ENCODE peak calls at places on chromosomes 13 and 19, in seven cellular contexts. One of them, this sample, is unnamed. For H3K4me1, the result is how much of the 10 kb centered on the place peaks cover.

GRCh38 chr19:16034180-16034579 is 42.1 kb upstream of the TPM4 start:
- DNase-seq in tibial nerve: no peak
- DNase-seq in endodermal cell: no peak
- DNase-seq in fibroblast of lung: no peak
- DNase-seq in cardiac muscle cell: no peak
- DNase-seq in naive thymus-derived CD4-positive, alpha-beta T cell: no peak
- DNase-seq in heart right ventricle: no peak
- DNase-seq in this sample: no peak

GRCh38 chr19:8336072-8336569 is 6.9 kb downstream of the KANK3 start:
- DNase-seq in endodermal cell: peak
- DNase-seq in fibroblast of lung: no peak
- DNase-seq in naive thymus-derived CD4-positive, alpha-beta T cell: no peak
- DNase-seq in tibial nerve: no peak
- DNase-seq in heart right ventricle: no peak
- DNase-seq in cardiac muscle cell: no peak
- DNase-seq in this sample: no peak

GRCh38 chr13:30376426-30377311 is 45.6 kb upstream of the UBE2L5 start:
- DNase-seq in endodermal cell: no peak
- DNase-seq in heart right ventricle: no peak
- DNase-seq in naive thymus-derived CD4-positive, alpha-beta T cell: peak
- DNase-seq in fibroblast of lung: no peak
- DNase-seq in cardiac muscle cell: peak
- DNase-seq in tibial nerve: no peak
- DNase-seq in this sample: no peak

GRCh38 chr19:49677901-49678674 is 1.0 kb downstream of the PRMT1 start:
- DNase-seq in cardiac muscle cell: peak
- DNase-seq in tibial nerve: peak
- DNase-seq in fibroblast of lung: peak
- DNase-seq in naive thymus-derived CD4-positive, alpha-beta T cell: peak
- DNase-seq in heart right ventricle: peak
- DNase-seq in endodermal cell: peak
- DNase-seq in this sample: peak

GRCh38 chr13:90769387-90769786 is 578.1 kb upstream of the MIR17HG start:
- DNase-seq in cardiac muscle cell: no peak
- DNase-seq in heart right ventricle: no peak
- DNase-seq in tibial nerve: no peak
- DNase-seq in naive thymus-derived CD4-positive, alpha-beta T cell: no peak
- DNase-seq in endodermal cell: no peak
- DNase-seq in fibroblast of lung: no peak
- DNase-seq in this sample: no peak

GRCh38 chr13:92122454-92122853 is 724.0 kb downstream of the GPC5 start:
- DNase-seq in tibial nerve: no peak
- DNase-seq in fibroblast of lung: peak
- DNase-seq in endodermal cell: no peak
- DNase-seq in cardiac muscle cell: no peak
- DNase-seq in naive thymus-derived CD4-positive, alpha-beta T cell: no peak
- DNase-seq in heart right ventricle: no peak
- DNase-seq in this sample: no peak

GRCh38 chr13:113736258-113736731 is 22.7 kb upstream of the TMEM255B start:
- DNase-seq in tibial nerve: no peak
- DNase-seq in endodermal cell: no peak
- DNase-seq in cardiac muscle cell: no peak
- DNase-seq in naive thymus-derived CD4-positive, alpha-beta T cell: no peak
- DNase-seq in heart right ventricle: no peak
- DNase-seq in fibroblast of lung: no peak
- DNase-seq in this sample: peak

GRCh38 chr19:13396256-13397080 is 109.8 kb downstream of the CACNA1A start:
- DNase-seq in naive thymus-derived CD4-positive, alpha-beta T cell: no peak
- DNase-seq in heart right ventricle: peak
- DNase-seq in fibroblast of lung: peak
- DNase-seq in endodermal cell: peak
- DNase-seq in tibial nerve: no peak
- DNase-seq in cardiac muscle cell: peak
- DNase-seq in this sample: no peak

GRCh38 chr13:79459906-79460305 is 21.0 kb upstream of the NDFIP2 start:
- DNase-seq in naive thymus-derived CD4-positive, alpha-beta T cell: no peak
- DNase-seq in heart right ventricle: no peak
- DNase-seq in endodermal cell: no peak
- DNase-seq in cardiac muscle cell: no peak
- DNase-seq in fibroblast of lung: no peak
- DNase-seq in tibial nerve: no peak
- DNase-seq in this sample: no peak

GRCh38 chr13:100535401-100536135 is 53.0 kb downstream of the GGACT start:
- DNase-seq in fibroblast of lung: peak
- DNase-seq in tibial nerve: no peak
- DNase-seq in endodermal cell: no peak
- DNase-seq in heart right ventricle: no peak
- DNase-seq in cardiac muscle cell: no peak
- DNase-seq in naive thymus-derived CD4-positive, alpha-beta T cell: no peak
- DNase-seq in this sample: no peak
- H3K4me3 ChIP-seq in fibroblast of lung: no peak
- H3K4me3 ChIP-seq in tibial nerve: no peak
- H3K4me3 ChIP-seq in endodermal cell: no peak
- H3K4me3 ChIP-seq in heart right ventricle: no peak
- H3K4me3 ChIP-seq in cardiac muscle cell: no peak
- H3K4me3 ChIP-seq in naive thymus-derived CD4-positive, alpha-beta T cell: no peak
- H3K4me3 ChIP-seq in this sample: no peak

DNA sequence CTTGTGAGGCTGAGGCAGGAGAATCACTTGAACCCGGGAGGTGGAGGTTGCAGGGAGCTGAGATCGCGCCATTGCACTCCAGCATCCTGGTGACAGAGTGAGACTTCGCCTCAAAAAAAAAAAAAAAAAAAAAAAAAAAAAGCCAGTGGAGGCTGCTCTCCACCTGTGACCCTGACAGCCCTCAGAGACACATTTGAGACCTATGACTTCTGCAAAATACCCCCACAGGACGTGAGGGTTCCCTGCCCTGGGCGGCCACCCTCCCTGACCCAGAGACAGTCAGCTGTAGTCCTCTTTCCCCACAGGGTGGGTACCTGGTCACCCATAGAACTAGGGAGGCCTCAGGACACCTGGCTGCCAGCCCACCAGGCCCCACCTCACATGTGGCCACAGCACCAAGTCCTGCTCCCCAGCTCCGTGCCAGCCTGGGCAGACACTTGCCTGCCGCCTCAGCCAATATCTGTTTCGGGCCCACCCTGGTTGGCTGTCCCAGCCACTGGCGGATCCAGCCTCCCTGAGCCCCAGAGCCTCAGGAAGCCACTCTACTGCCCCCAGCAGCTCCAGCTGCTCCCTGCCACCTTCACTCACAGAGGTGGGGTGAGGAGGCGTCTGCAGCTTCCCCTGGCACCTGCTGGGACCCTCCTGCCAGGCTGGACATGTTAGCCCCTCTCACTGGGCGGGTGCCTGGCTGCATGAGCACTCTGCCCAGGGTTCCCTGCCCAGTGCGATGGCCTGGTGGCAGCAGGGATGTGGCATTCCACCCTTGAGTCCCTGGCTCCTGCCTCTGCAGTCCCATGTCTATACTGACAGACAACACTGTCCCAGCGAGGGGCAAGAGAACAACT is 7.0 kb downstream of the MKNK2 start:
- DNase-seq in heart right ventricle: no peak
- DNase-seq in endodermal cell: peak
- DNase-seq in cardiac muscle cell: no peak
- DNase-seq in fibroblast of lung: no peak
- DNase-seq in naive thymus-derived CD4-positive, alpha-beta T cell: no peak
- DNase-seq in tibial nerve: no peak
- DNase-seq in this sample: peak
- H3K4me1 ChIP-seq in heart right ventricle: half or more
- H3K4me1 ChIP-seq in endodermal cell: under half
- H3K4me1 ChIP-seq in cardiac muscle cell: under half
- H3K4me1 ChIP-seq in fibroblast of lung: under half
- H3K4me1 ChIP-seq in naive thymus-derived CD4-positive, alpha-beta T cell: half or more
- H3K4me1 ChIP-seq in tibial nerve: half or more
- H3K4me1 ChIP-seq in this sample: under half

DNA sequence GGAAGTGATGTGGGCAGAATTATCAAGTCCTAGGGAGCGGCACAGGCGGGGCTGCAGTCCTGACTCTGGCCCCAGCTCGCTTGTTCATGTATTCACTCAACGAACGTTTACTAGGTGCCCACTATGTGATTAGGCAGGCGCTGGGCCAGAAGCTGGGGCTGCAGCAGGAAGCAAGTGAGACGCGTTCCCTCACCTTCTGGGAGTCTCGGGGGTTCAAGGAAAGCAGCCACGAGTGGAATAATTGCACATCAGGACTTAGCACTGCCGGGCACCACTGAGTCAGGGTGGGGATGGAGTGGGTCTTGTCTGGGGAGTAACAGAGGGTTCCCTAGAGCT is 2.5 kb upstream of the LMTK3 start:
- DNase-seq in naive thymus-derived CD4-positive, alpha-beta T cell: no peak
- DNase-seq in tibial nerve: no peak
- DNase-seq in fibroblast of lung: no peak
- DNase-seq in endodermal cell: no peak
- DNase-seq in cardiac muscle cell: no peak
- DNase-seq in heart right ventricle: no peak
- DNase-seq in this sample: no peak
- H3K4me3 ChIP-seq in naive thymus-derived CD4-positive, alpha-beta T cell: no peak
- H3K4me3 ChIP-seq in tibial nerve: no peak
- H3K4me3 ChIP-seq in fibroblast of lung: no peak
- H3K4me3 ChIP-seq in endodermal cell: peak
- H3K4me3 ChIP-seq in cardiac muscle cell: no peak
- H3K4me3 ChIP-seq in heart right ventricle: peak
- H3K4me3 ChIP-seq in this sample: no peak

GRCh38 chr19:17136026-17136425 is 60.4 kb downstream of the MYO9B start:
- DNase-seq in heart right ventricle: no peak
- DNase-seq in naive thymus-derived CD4-positive, alpha-beta T cell: no peak
- DNase-seq in endodermal cell: peak
- DNase-seq in tibial nerve: no peak
- DNase-seq in cardiac muscle cell: no peak
- DNase-seq in fibroblast of lung: no peak
- DNase-seq in this sample: no peak
- H3K4me1 ChIP-seq in heart right ventricle: half or more
- H3K4me1 ChIP-seq in naive thymus-derived CD4-positive, alpha-beta T cell: under half
- H3K4me1 ChIP-seq in endodermal cell: under half
- H3K4me1 ChIP-seq in tibial nerve: under half
- H3K4me1 ChIP-seq in cardiac muscle cell: under half
- H3K4me1 ChIP-seq in fibroblast of lung: under half
- H3K4me1 ChIP-seq in this sample: under half

DNA sequence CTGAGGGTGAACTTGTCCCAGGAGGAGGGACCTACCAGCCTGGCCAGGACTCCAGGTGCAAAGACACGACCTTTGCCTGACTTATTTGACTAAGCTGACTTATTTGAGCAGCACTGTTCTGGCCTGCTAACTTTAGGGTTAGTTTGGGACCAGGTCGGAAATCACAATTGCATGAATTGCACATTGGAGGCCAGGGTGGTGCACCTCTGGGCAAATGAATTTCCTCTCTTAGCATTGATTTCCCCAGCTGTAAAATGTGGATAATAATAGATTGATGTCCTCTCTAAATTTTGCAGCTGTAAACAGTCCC is 1.4 kb upstream of the BST2 start:
- DNase-seq in fibroblast of lung: no peak
- DNase-seq in endodermal cell: no peak
- DNase-seq in naive thymus-derived CD4-positive, alpha-beta T cell: no peak
- DNase-seq in heart right ventricle: no peak
- DNase-seq in tibial nerve: no peak
- DNase-seq in cardiac muscle cell: no peak
- DNase-seq in this sample: no peak
- H3K4me3 ChIP-seq in fibroblast of lung: no peak
- H3K4me3 ChIP-seq in endodermal cell: peak
- H3K4me3 ChIP-seq in naive thymus-derived CD4-positive, alpha-beta T cell: peak
- H3K4me3 ChIP-seq in heart right ventricle: peak
- H3K4me3 ChIP-seq in tibial nerve: peak
- H3K4me3 ChIP-seq in cardiac muscle cell: no peak
- H3K4me3 ChIP-seq in this sample: no peak

GRCh38 chr13:111327701-111328100 is 7.3 kb downstream of the TEX29 start:
- DNase-seq in cardiac muscle cell: no peak
- DNase-seq in heart right ventricle: no peak
- DNase-seq in naive thymus-derived CD4-positive, alpha-beta T cell: no peak
- DNase-seq in endodermal cell: no peak
- DNase-seq in fibroblast of lung: no peak
- DNase-seq in tibial nerve: no peak
- DNase-seq in this sample: no peak
- H3K4me1 ChIP-seq in cardiac muscle cell: under half
- H3K4me1 ChIP-seq in heart right ventricle: under half
- H3K4me1 ChIP-seq in naive thymus-derived CD4-positive, alpha-beta T cell: under half
- H3K4me1 ChIP-seq in endodermal cell: under half
- H3K4me1 ChIP-seq in fibroblast of lung: under half
- H3K4me1 ChIP-seq in tibial nerve: under half
- H3K4me1 ChIP-seq in this sample: under half

DNA sequence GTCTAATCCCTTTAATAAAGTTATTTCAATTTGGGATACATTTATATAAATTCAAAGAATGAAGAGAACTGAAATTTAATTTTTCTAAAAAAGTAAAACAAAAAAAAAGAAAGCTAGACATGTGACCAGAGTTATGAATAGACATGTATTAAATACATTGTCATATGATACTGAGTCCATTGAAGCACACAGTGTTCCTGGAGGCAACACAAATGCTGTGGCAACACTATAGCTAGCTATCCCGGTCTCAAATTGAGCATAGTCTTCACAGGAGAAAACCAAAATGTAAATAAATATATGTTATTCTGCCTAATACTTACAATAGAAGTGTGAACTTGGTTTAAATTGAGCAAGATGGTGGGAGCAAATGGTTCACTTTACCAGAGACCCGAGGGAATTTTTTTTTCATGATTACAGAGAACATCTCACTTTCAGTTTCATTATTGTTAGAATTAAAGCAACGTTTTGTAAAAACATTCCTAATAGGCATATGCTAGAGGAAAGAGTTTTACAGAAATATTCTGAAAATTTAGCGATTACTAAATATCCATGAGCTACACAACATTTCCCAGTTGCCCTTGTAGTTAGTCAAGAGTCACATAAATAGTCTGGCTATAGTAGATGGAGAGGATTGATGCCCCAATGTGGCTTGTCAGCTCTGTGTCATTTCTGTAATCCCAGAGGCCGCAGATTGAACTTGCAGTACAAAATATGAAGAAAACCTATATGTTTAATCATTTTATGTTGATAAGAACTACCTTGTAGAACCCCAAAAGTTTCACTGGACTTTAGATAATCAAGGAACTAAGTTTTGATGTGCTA is 775.7 kb upstream of the SPRY2 start:
- DNase-seq in endodermal cell: no peak
- DNase-seq in tibial nerve: no peak
- DNase-seq in heart right ventricle: no peak
- DNase-seq in naive thymus-derived CD4-positive, alpha-beta T cell: no peak
- DNase-seq in fibroblast of lung: peak
- DNase-seq in cardiac muscle cell: no peak
- DNase-seq in this sample: no peak
- H3K4me3 ChIP-seq in endodermal cell: no peak
- H3K4me3 ChIP-seq in tibial nerve: no peak
- H3K4me3 ChIP-seq in heart right ventricle: no peak
- H3K4me3 ChIP-seq in naive thymus-derived CD4-positive, alpha-beta T cell: no peak
- H3K4me3 ChIP-seq in fibroblast of lung: no peak
- H3K4me3 ChIP-seq in cardiac muscle cell: no peak
- H3K4me3 ChIP-seq in this sample: no peak

DNA sequence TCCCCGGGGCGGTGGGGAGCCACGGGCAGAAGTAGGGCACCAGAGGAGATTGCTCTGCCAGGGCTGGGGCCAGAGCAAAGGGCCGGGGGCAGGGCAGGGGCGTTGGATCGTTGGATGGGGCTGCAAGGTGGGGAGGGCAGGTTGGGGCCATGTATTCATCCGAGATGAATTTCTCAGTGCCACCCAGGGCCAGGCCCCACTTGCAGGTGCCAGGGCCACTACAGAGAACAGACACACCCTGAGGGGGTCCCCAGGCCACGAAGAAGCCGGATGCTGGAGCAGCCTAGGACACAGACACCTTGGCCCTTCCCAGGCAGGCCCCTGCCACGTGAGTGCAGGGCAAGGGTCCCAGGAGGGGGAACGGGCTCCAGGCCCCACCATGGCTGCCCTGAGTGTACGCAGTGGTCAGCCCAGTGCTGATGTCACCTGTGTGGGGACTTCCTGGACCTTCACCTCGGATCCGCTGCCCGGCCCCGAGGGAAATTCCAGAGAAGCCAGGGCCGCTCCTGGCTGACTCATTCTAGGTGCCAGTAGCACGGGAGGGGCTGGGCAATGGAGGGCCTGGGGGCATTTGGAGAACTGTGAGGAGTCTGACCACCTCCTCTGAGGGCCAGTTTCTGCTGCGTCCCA is 9.6 kb upstream of the SBNO2 start:
- DNase-seq in fibroblast of lung: no peak
- DNase-seq in endodermal cell: peak
- DNase-seq in cardiac muscle cell: no peak
- DNase-seq in tibial nerve: no peak
- DNase-seq in heart right ventricle: no peak
- DNase-seq in naive thymus-derived CD4-positive, alpha-beta T cell: no peak
- DNase-seq in this sample: no peak
- H3K4me1 ChIP-seq in fibroblast of lung: under half
- H3K4me1 ChIP-seq in endodermal cell: under half
- H3K4me1 ChIP-seq in cardiac muscle cell: under half
- H3K4me1 ChIP-seq in tibial nerve: under half
- H3K4me1 ChIP-seq in heart right ventricle: under half
- H3K4me1 ChIP-seq in naive thymus-derived CD4-positive, alpha-beta T cell: under half
- H3K4me1 ChIP-seq in this sample: under half

This sample was measured in aorta.